ENCODE peak calls at places on chromosomes 13 and 19, in seven cellular contexts. One of them, this sample, is unnamed.

GRCh38 chr13:91154553-91154952 is 192.9 kb upstream of the MIR17HG start:
- DNase-seq in spleen: no peak
- DNase-seq in stomach: no peak
- DNase-seq in HL-60: no peak
- DNase-seq in breast epithelium: no peak
- DNase-seq in suprapubic skin: no peak
- DNase-seq in prostate gland: no peak
- DNase-seq in this sample: no peak

GRCh38 chr13:42266464-42266863 is 5.5 kb upstream of the AKAP11 start:
- DNase-seq in spleen: no peak
- DNase-seq in stomach: no peak
- DNase-seq in HL-60: no peak
- DNase-seq in breast epithelium: no peak
- DNase-seq in suprapubic skin: no peak
- DNase-seq in prostate gland: no peak
- DNase-seq in this sample: no peak

GRCh38 chr19:1161716-1162115 is 12.4 kb downstream of the SBNO2 start:
- DNase-seq in spleen: no peak
- DNase-seq in stomach: peak; percentile 57
- DNase-seq in HL-60: no peak
- DNase-seq in breast epithelium: no peak
- DNase-seq in suprapubic skin: peak; percentile 67
- DNase-seq in prostate gland: no peak
- DNase-seq in this sample: no peak

GRCh38 chr19:35345671-35346111 is 2.0 kb upstream of the FFAR1 start:
- DNase-seq in spleen: peak; percentile 73
- DNase-seq in stomach: no peak
- DNase-seq in HL-60: no peak
- DNase-seq in breast epithelium: peak; percentile 20
- DNase-seq in suprapubic skin: peak; percentile 31
- DNase-seq in prostate gland: no peak
- DNase-seq in this sample: peak; percentile 90

GRCh38 chr19:45075215-45076028 is 856 bp downstream of the ZNF296 start:
- DNase-seq in spleen: peak; percentile 98
- DNase-seq in stomach: peak; percentile 88
- DNase-seq in HL-60: peak; percentile 92
- DNase-seq in breast epithelium: peak; percentile 83
- DNase-seq in suprapubic skin: no peak
- DNase-seq in prostate gland: peak; percentile 63
- DNase-seq in this sample: no peak

GRCh38 chr13:41835871-41836270 is 125.0 kb downstream of the VWA8 start:
- DNase-seq in spleen: no peak
- DNase-seq in stomach: no peak
- DNase-seq in HL-60: no peak
- DNase-seq in breast epithelium: no peak
- DNase-seq in suprapubic skin: no peak
- DNase-seq in prostate gland: no peak
- DNase-seq in this sample: no peak

GRCh38 chr13:99979453-99980200 is 2.0 kb upstream of the ZIC2 start:
- DNase-seq in spleen: no peak
- DNase-seq in stomach: peak; percentile 14
- DNase-seq in HL-60: no peak
- DNase-seq in breast epithelium: no peak
- DNase-seq in suprapubic skin: peak; percentile 61
- DNase-seq in prostate gland: no peak
- DNase-seq in this sample: no peak

GRCh38 chr19:10575011-10575716 is 6.4 kb upstream of the CDKN2D start:
- DNase-seq in spleen: no peak
- DNase-seq in stomach: no peak
- DNase-seq in HL-60: no peak
- DNase-seq in breast epithelium: no peak
- DNase-seq in suprapubic skin: no peak
- DNase-seq in prostate gland: no peak
- DNase-seq in this sample: no peak

GRCh38 chr13:102580552-102581169 is 16.1 kb upstream of the TPP2 start:
- DNase-seq in spleen: no peak
- DNase-seq in stomach: no peak
- DNase-seq in HL-60: no peak
- DNase-seq in breast epithelium: no peak
- DNase-seq in suprapubic skin: no peak
- DNase-seq in prostate gland: peak; percentile 49
- DNase-seq in this sample: no peak

GRCh38 chr13:67155898-67156717 is 74.0 kb downstream of the PCDH9 start:
- DNase-seq in spleen: no peak
- DNase-seq in stomach: no peak
- DNase-seq in HL-60: no peak
- DNase-seq in breast epithelium: no peak
- DNase-seq in suprapubic skin: no peak
- DNase-seq in prostate gland: no peak
- DNase-seq in this sample: no peak

GRCh38 chr13:36131931-36132297 is 732 bp upstream of the DCLK1 start:
- DNase-seq in spleen: no peak
- DNase-seq in stomach: no peak
- DNase-seq in HL-60: no peak
- DNase-seq in breast epithelium: no peak
- DNase-seq in suprapubic skin: peak; percentile 78
- DNase-seq in prostate gland: no peak
- DNase-seq in this sample: no peak

GRCh38 chr19:46442808-46443450 is 14.2 kb upstream of the PNMA8C start:
- DNase-seq in spleen: no peak
- DNase-seq in stomach: peak; percentile 55
- DNase-seq in HL-60: no peak
- DNase-seq in breast epithelium: no peak
- DNase-seq in suprapubic skin: no peak
- DNase-seq in prostate gland: peak; percentile 71
- DNase-seq in this sample: no peak

GRCh38 chr19:1863638-1864479 is 480 bp upstream of the KLF16 start:
- DNase-seq in spleen: peak; percentile 98
- DNase-seq in stomach: peak; percentile 91
- DNase-seq in HL-60: peak; percentile 92
- DNase-seq in breast epithelium: peak; percentile 91
- DNase-seq in suprapubic skin: peak; percentile 94
- DNase-seq in prostate gland: peak; percentile 89
- DNase-seq in this sample: no peak

GRCh38 chr13:23510979-23511735 is 59.1 kb upstream of the TNFRSF19 start:
- DNase-seq in spleen: no peak
- DNase-seq in stomach: no peak
- DNase-seq in HL-60: no peak
- DNase-seq in breast epithelium: no peak
- DNase-seq in suprapubic skin: no peak
- DNase-seq in prostate gland: no peak
- DNase-seq in this sample: no peak

GRCh38 chr13:37984357-37984756 is 114.8 kb upstream of the TRPC4 start:
- DNase-seq in spleen: no peak
- DNase-seq in stomach: no peak
- DNase-seq in HL-60: no peak
- DNase-seq in breast epithelium: no peak
- DNase-seq in suprapubic skin: no peak
- DNase-seq in prostate gland: no peak
- DNase-seq in this sample: no peak

GRCh38 chr19:46176116-46176860 is 28.2 kb downstream of the IGFL2 start:
- DNase-seq in spleen: no peak
- DNase-seq in stomach: no peak
- DNase-seq in HL-60: no peak
- DNase-seq in breast epithelium: no peak
- DNase-seq in suprapubic skin: peak; percentile 46
- DNase-seq in prostate gland: no peak
- DNase-seq in this sample: no peak

GRCh38 chr19:7575426-7576040 is 20.1 kb upstream of the CAMSAP3 start:
- DNase-seq in spleen: no peak
- DNase-seq in stomach: no peak
- DNase-seq in HL-60: peak; percentile 23
- DNase-seq in breast epithelium: no peak
- DNase-seq in suprapubic skin: no peak
- DNase-seq in prostate gland: no peak
- DNase-seq in this sample: no peak

GRCh38 chr13:32617112-32617511 is 30.9 kb downstream of the PDS5B start:
- DNase-seq in spleen: no peak
- DNase-seq in stomach: no peak
- DNase-seq in HL-60: no peak
- DNase-seq in breast epithelium: no peak
- DNase-seq in suprapubic skin: no peak
- DNase-seq in prostate gland: no peak
- DNase-seq in this sample: no peak

GRCh38 chr19:35756373-35757230 is at the start of gene HSPB6:
- DNase-seq in spleen: peak; percentile 84
- DNase-seq in stomach: peak; percentile 35
- DNase-seq in HL-60: no peak
- DNase-seq in breast epithelium: no peak
- DNase-seq in suprapubic skin: peak; percentile 81
- DNase-seq in prostate gland: no peak
- DNase-seq in this sample: no peak

GRCh38 chr13:99926014-99926731 is 45.4 kb downstream of the ZIC5 start:
- DNase-seq in spleen: no peak
- DNase-seq in stomach: peak; percentile 57
- DNase-seq in HL-60: no peak
- DNase-seq in breast epithelium: no peak
- DNase-seq in suprapubic skin: no peak
- DNase-seq in prostate gland: peak; percentile 20
- DNase-seq in this sample: no peak

GRCh38 chr13:111916201-111916600 is 150.7 kb upstream of the SOX1 start:
- DNase-seq in spleen: peak; percentile 31
- DNase-seq in stomach: no peak
- DNase-seq in HL-60: no peak
- DNase-seq in breast epithelium: no peak
- DNase-seq in suprapubic skin: no peak
- DNase-seq in prostate gland: no peak
- DNase-seq in this sample: no peak

DNA sequence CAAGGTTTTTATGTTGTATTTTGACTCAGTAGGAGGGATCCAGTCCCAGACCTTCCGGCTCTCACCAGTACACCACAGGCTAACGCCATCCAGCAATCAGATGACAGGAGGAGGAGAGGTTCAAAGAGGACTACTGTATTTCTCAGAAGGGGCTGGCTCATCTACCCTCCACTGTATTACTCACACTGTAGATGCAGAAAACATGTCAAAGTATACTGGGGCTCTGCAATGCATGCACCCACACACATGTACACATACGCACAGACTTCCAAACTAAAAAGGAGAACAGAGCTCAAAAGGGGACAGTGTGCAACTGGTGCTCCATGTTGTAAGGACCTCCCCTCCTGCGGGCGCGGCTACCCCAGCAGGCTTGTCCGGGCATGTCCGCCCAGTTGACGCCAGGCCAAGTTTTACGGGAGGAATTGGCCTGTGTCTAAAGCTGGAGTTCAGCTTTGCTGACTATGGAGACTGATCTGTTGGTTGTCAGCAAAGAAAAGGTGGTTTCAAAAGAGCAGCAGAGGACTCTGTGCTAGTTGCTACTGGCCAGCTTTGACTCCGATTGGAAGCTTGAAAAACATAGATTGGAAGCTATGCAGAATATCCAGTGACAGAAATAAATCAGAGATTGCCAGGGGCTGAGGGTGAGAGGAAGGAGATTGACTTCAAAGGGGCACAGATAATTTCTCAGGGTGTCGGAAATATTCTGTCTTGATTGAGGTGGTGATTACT is 314.2 kb downstream of the DLEU7 start:
- DNase-seq in spleen: peak; percentile 78
- DNase-seq in stomach: peak; percentile 87
- DNase-seq in HL-60: no peak
- DNase-seq in breast epithelium: peak; percentile 75
- DNase-seq in suprapubic skin: peak; percentile 89
- DNase-seq in prostate gland: peak; percentile 76
- DNase-seq in this sample: no peak
- H3K27ac ChIP-seq in spleen: peak overlapping the region; percentile 54
- H3K27ac ChIP-seq in stomach: peak overlapping the region; percentile 60
- H3K27ac ChIP-seq in HL-60: no peak overlapping the region
- H3K27ac ChIP-seq in breast epithelium: peak overlapping the region; percentile 68
- H3K27ac ChIP-seq in suprapubic skin: peak overlapping the region; percentile 67
- H3K27ac ChIP-seq in prostate gland: peak overlapping the region; percentile 8
- H3K27ac ChIP-seq in this sample: peak overlapping the region; percentile 40

GRCh38 chr19:48754950-48755645 is at the start of gene FGF21:
- DNase-seq in spleen: no peak
- DNase-seq in stomach: no peak
- DNase-seq in HL-60: no peak
- DNase-seq in breast epithelium: no peak
- DNase-seq in suprapubic skin: no peak
- DNase-seq in prostate gland: no peak
- DNase-seq in this sample: no peak
- TF ChIP-seq POLR2AphosphoS5 in spleen: no peak
- TF ChIP-seq POLR2AphosphoS5 in stomach: no peak
- TF ChIP-seq POLR2AphosphoS5 in HL-60: no peak
- TF ChIP-seq POLR2AphosphoS5 in breast epithelium: no peak
- TF ChIP-seq POLR2AphosphoS5 in suprapubic skin: no peak
- TF ChIP-seq POLR2AphosphoS5 in prostate gland: no peak
- TF ChIP-seq POLR2AphosphoS5 in this sample: no peak

GRCh38 chr19:40143612-40144011 is 47.6 kb upstream of the MAP3K10 start:
- DNase-seq in spleen: peak; percentile 80
- DNase-seq in stomach: no peak
- DNase-seq in HL-60: peak; percentile 54
- DNase-seq in breast epithelium: no peak
- DNase-seq in suprapubic skin: no peak
- DNase-seq in prostate gland: no peak
- DNase-seq in this sample: no peak

GRCh38 chr19:40147338-40147692 is 43.9 kb upstream of the MAP3K10 start:
- DNase-seq in spleen: no peak
- DNase-seq in stomach: no peak
- DNase-seq in HL-60: no peak
- DNase-seq in breast epithelium: no peak
- DNase-seq in suprapubic skin: peak; percentile 35
- DNase-seq in prostate gland: no peak
- DNase-seq in this sample: peak; percentile 68

GRCh38 chr19:40144947-40145748 is 46.1 kb upstream of the MAP3K10 start:
- DNase-seq in spleen: no peak
- DNase-seq in stomach: no peak
- DNase-seq in HL-60: no peak
- DNase-seq in breast epithelium: no peak
- DNase-seq in suprapubic skin: no peak
- DNase-seq in prostate gland: no peak
- DNase-seq in this sample: peak; percentile 17

GRCh38 chr19:40141546-40141945 is 49.7 kb upstream of the MAP3K10 start:
- DNase-seq in spleen: no peak
- DNase-seq in stomach: no peak
- DNase-seq in HL-60: no peak
- DNase-seq in breast epithelium: no peak
- DNase-seq in suprapubic skin: no peak
- DNase-seq in prostate gland: no peak
- DNase-seq in this sample: peak; percentile 14

DNA sequence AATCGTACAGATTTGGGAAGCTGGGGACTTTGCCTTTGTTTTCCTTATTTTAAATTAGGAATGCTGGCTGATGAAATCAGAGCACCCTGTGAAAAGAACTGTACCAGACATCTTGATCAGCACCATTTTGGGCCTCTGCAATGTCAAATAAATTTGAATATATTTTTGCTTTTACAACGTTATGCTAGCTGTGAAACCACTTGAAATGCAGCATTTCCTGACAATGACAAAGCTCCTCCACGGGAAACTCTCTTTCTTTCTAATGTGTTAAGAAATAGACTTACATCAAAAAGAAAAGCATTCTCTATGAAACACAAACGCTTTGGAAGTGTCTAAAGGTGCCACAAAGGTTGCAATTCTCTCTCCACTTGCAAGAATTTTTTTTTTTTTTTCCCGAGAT is 47.1 kb upstream of the MAP3K10 start:
- DNase-seq in spleen: no peak
- DNase-seq in stomach: no peak
- DNase-seq in HL-60: no peak
- DNase-seq in breast epithelium: no peak
- DNase-seq in suprapubic skin: no peak
- DNase-seq in prostate gland: no peak
- DNase-seq in this sample: peak; percentile 10
- H3K27ac ChIP-seq in spleen: peak overlapping the region; percentile 73
- H3K27ac ChIP-seq in stomach: peak overlapping the region; percentile 0
- H3K27ac ChIP-seq in HL-60: no peak overlapping the region
- H3K27ac ChIP-seq in breast epithelium: no peak overlapping the region
- H3K27ac ChIP-seq in suprapubic skin: no peak overlapping the region
- H3K27ac ChIP-seq in prostate gland: no peak overlapping the region
- H3K27ac ChIP-seq in this sample: no peak overlapping the region

GRCh38 chr19:42193294-42193693 is 24.2 kb downstream of the DEDD2 start:
- DNase-seq in spleen: no peak
- DNase-seq in stomach: no peak
- DNase-seq in HL-60: no peak
- DNase-seq in breast epithelium: no peak
- DNase-seq in suprapubic skin: no peak
- DNase-seq in prostate gland: no peak
- DNase-seq in this sample: no peak
- TF ChIP-seq POLR2AphosphoS5 in spleen: no peak
- TF ChIP-seq POLR2AphosphoS5 in stomach: no peak
- TF ChIP-seq POLR2AphosphoS5 in HL-60: no peak
- TF ChIP-seq POLR2AphosphoS5 in breast epithelium: no peak
- TF ChIP-seq POLR2AphosphoS5 in suprapubic skin: no peak
- TF ChIP-seq POLR2AphosphoS5 in prostate gland: no peak
- TF ChIP-seq POLR2AphosphoS5 in this sample: no peak